ENCODE peak calls at places on chromosomes 5 and 9, in ten cellular contexts. E, B, K, Q, S, J, H, F, L and D are unnamed samples.

GRCh38 chr9:16619897-16620296 is 250.6 kb downstream of the BNC2 start:
- DNase-seq in J (no peak), L (no peak), E (no peak), F (no peak), H (no peak), B (no peak), S (no peak), K (no peak), Q (no peak), D (no peak)

GRCh38 chr9:69046723-69047122 is 11.2 kb downstream of the FXN start:
- DNase-seq in K (no peak), Q (no peak), L (no peak), F (no peak), J (no peak), H (no peak), E (no peak), B (no peak), S (no peak), D (no peak)

GRCh38 chr5:152349683-152350526 is 55.2 kb downstream of the NMUR2 start:
- DNase-seq in J (no peak), F (no peak), E (no peak), H (peak), S (no peak), Q (peak), K (peak), L (peak), B (no peak), D (no peak)

GRCh38 chr5:78984020-78984610 is 995 bp downstream of the ARSB start:
- DNase-seq in L (no peak), E (no peak), B (no peak), K (no peak), Q (peak), J (no peak), F (no peak), H (no peak), S (no peak), D (no peak)

GRCh38 chr5:14505310-14506140 is 76.1 kb upstream of the OTULINL start:
- DNase-seq in F (no peak), K (no peak), S (no peak), E (no peak), B (no peak), H (no peak), L (no peak), J (no peak), Q (no peak), D (no peak)

GRCh38 chr9:131097948-131098278 is 1.6 kb downstream of the AIF1L start:
- DNase-seq in K (no peak), L (no peak), Q (no peak), E (no peak), F (no peak), S (no peak), J (no peak), H (no peak), B (no peak), D (no peak)

GRCh38 chr5:96584712-96585111 is 77.5 kb upstream of the CAST start:
- DNase-seq in L (no peak), F (no peak), K (no peak), J (no peak), E (peak), B (no peak), H (no peak), S (no peak), Q (no peak), D (no peak)

GRCh38 chr9:18819418-18819817 is 213.6 kb downstream of the SAXO1 start:
- DNase-seq in K (no peak), H (peak), L (no peak), J (no peak), B (no peak), E (no peak), F (no peak), Q (no peak), S (no peak), D (no peak)

GRCh38 chr9:87099383-87099782 is 152.1 kb upstream of the GAS1 start:
- DNase-seq in S (no peak), Q (no peak), K (no peak), J (no peak), F (peak), H (no peak), E (no peak), B (no peak), L (no peak), D (no peak)

GRCh38 chr5:118592234-118592633 is 396.1 kb downstream of the DTWD2 start:
- DNase-seq in K (no peak), B (no peak), H (no peak), Q (no peak), F (no peak), L (no peak), J (no peak), S (no peak), E (no peak), D (no peak)

GRCh38 chr5:58475404-58475803 is 15.5 kb upstream of the PLK2 start:
- DNase-seq in F (no peak), Q (no peak), S (no peak), L (no peak), H (no peak), J (no peak), E (no peak), K (no peak), B (no peak), D (no peak)

GRCh38 chr5:174323878-174324281 is 278.4 kb downstream of the NSG2 start:
- DNase-seq in L (peak), E (no peak), B (no peak), Q (peak), F (peak), S (no peak), H (no peak), J (no peak), K (peak), D (no peak)

GRCh38 chr9:127175764-127176163 is 53.3 kb upstream of the ANGPTL2 start:
- DNase-seq in B (no peak), S (no peak), F (no peak), K (no peak), Q (no peak), E (no peak), H (peak), L (no peak), J (no peak), D (peak)

GRCh38 chr9:133763272-133764183 is 25.4 kb upstream of the SARDH start:
- DNase-seq in J (no peak), Q (no peak), L (no peak), B (no peak), K (no peak), F (no peak), S (no peak), H (peak), E (no peak), D (no peak)

GRCh38 chr5:112555691-112556090 is 136.6 kb upstream of the EPB41L4A start:
- DNase-seq in B (no peak), H (no peak), J (no peak), L (no peak), Q (no peak), K (no peak), E (no peak), S (no peak), F (no peak), D (no peak)

GRCh38 chr9:122126340-122127333 is 32.9 kb downstream of the NDUFA8 start:
- DNase-seq in F (no peak), K (no peak), H (no peak), Q (no peak), L (no peak), B (no peak), E (no peak), J (no peak), S (no peak), D (no peak)
- H3K4me3 ChIP-seq in F (no peak), K (peak), H (peak), Q (peak), L (no peak), B (no peak), E (peak), J (peak), S (no peak), D (peak)

GRCh38 chr5:73325546-73325945 is 123.0 kb downstream of the FOXD1 start:
- DNase-seq in F (no peak), S (no peak), L (no peak), E (no peak), H (no peak), K (no peak), J (no peak), Q (no peak), B (no peak), D (no peak)
- H3K27ac ChIP-seq in F (no peak), S (no peak), L (no peak), E (no peak), H (no peak), K (no peak), J (no peak), Q (no peak), B (no peak), D (no peak)

GRCh38 chr5:151021771-151022170 is 1.4 kb downstream of the GPX3 start:
- DNase-seq in F (peak), J (no peak), E (no peak), S (no peak), Q (no peak), K (no peak), B (no peak), H (no peak), L (no peak), D (no peak)
- H3K4me3 ChIP-seq in F (no peak), J (peak), E (peak), S (no peak), Q (no peak), K (no peak), B (no peak), H (peak), L (no peak), D (peak)

DNA sequence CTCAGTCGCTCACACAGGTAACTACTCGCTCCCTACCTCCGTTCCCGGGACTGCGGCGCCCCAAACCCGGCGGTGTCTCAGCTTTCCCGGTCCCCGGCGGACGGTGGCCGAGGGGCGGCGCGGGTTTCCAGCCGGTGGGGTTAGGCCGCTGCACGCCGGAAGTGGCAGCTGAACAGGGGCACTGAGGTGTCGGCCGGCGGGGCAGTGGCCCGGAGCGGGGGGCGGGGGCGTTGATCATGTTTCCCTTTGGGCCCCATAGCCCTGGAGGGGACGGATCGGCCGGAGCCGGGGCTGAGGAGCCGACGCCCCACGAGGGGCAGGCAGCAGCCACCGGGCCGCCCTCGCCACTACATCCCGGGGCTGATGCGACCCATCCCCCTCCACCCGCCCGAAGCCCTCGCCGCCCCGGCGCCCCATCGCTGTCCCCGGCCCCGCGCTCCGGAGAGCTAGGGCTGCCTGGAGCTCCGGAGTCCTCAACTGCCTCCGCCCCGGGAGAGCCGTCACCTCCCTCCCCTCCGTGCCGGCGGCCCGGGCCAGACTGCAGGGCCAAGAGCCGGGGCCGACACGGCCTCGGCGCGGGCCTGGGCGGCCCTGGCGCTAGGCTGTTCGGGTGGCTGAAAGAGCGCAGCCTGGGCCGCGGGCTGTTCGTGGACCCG is at the start of gene DCAF10:
- DNase-seq in F (peak), E (peak), H (peak), J (peak), Q (peak), B (peak), S (peak), K (peak), L (peak), D (peak)
- H3K27ac ChIP-seq in F (peak), E (peak), H (peak), J (peak), Q (peak), B (peak), S (peak), K (peak), L (peak), D (peak)